ENCODE peak calls at places on chromosomes 5 and 9, in seven cellular contexts. One of them, this sample, is unnamed.

GRCh38 chr5:125321654-125322053 is 575.2 kb upstream of the ZNF608 start:
- DNase-seq in skeletal muscle cell: no peak
- DNase-seq in neural crest cell: no peak
- DNase-seq in effector memory CD4-positive, alpha-beta T cell: no peak
- DNase-seq in GM12865: no peak
- DNase-seq in HuH-7: no peak
- DNase-seq in T-helper 17 cell: no peak
- DNase-seq in this sample: no peak

GRCh38 chr9:121731090-121731489 is 79.7 kb downstream of the DAB2IP start:
- DNase-seq in GM12865: no peak
- DNase-seq in skeletal muscle cell: no peak
- DNase-seq in T-helper 17 cell: no peak
- DNase-seq in HuH-7: no peak
- DNase-seq in effector memory CD4-positive, alpha-beta T cell: no peak
- DNase-seq in neural crest cell: no peak
- DNase-seq in this sample: no peak

GRCh38 chr9:5582835-5583195 is 46.1 kb upstream of the RIC1 start:
- DNase-seq in neural crest cell: no peak
- DNase-seq in effector memory CD4-positive, alpha-beta T cell: no peak
- DNase-seq in HuH-7: no peak
- DNase-seq in skeletal muscle cell: peak; percentile 50
- DNase-seq in GM12865: peak; percentile 92
- DNase-seq in T-helper 17 cell: no peak
- DNase-seq in this sample: no peak

GRCh38 chr9:32672478-32672877 is 37.0 kb upstream of the TAF1L start:
- DNase-seq in skeletal muscle cell: peak; percentile 40
- DNase-seq in HuH-7: no peak
- DNase-seq in T-helper 17 cell: no peak
- DNase-seq in effector memory CD4-positive, alpha-beta T cell: no peak
- DNase-seq in GM12865: no peak
- DNase-seq in neural crest cell: no peak
- DNase-seq in this sample: no peak

GRCh38 chr5:35004200-35004599 is 43.5 kb downstream of the AGXT2 start:
- DNase-seq in GM12865: no peak
- DNase-seq in HuH-7: no peak
- DNase-seq in neural crest cell: no peak
- DNase-seq in skeletal muscle cell: no peak
- DNase-seq in effector memory CD4-positive, alpha-beta T cell: no peak
- DNase-seq in T-helper 17 cell: no peak
- DNase-seq in this sample: no peak

GRCh38 chr5:43889238-43889637 is 286.3 kb downstream of the NNT start:
- DNase-seq in GM12865: no peak
- DNase-seq in skeletal muscle cell: no peak
- DNase-seq in T-helper 17 cell: no peak
- DNase-seq in HuH-7: no peak
- DNase-seq in neural crest cell: no peak
- DNase-seq in effector memory CD4-positive, alpha-beta T cell: no peak
- DNase-seq in this sample: no peak

GRCh38 chr5:44952376-44952775 is 143.6 kb downstream of the MRPS30 start:
- DNase-seq in effector memory CD4-positive, alpha-beta T cell: no peak
- DNase-seq in neural crest cell: no peak
- DNase-seq in T-helper 17 cell: no peak
- DNase-seq in HuH-7: peak; percentile 12
- DNase-seq in GM12865: peak; percentile 49
- DNase-seq in skeletal muscle cell: no peak
- DNase-seq in this sample: no peak

GRCh38 chr5:169009171-169009570 is 291.8 kb downstream of the SLIT3 start:
- DNase-seq in T-helper 17 cell: no peak
- DNase-seq in neural crest cell: no peak
- DNase-seq in effector memory CD4-positive, alpha-beta T cell: no peak
- DNase-seq in GM12865: no peak
- DNase-seq in skeletal muscle cell: no peak
- DNase-seq in HuH-7: no peak
- DNase-seq in this sample: no peak

GRCh38 chr5:96410013-96410412 is 23.0 kb downstream of the PCSK1 start:
- DNase-seq in neural crest cell: no peak
- DNase-seq in effector memory CD4-positive, alpha-beta T cell: no peak
- DNase-seq in skeletal muscle cell: peak; percentile 46
- DNase-seq in GM12865: no peak
- DNase-seq in HuH-7: no peak
- DNase-seq in T-helper 17 cell: no peak
- DNase-seq in this sample: no peak

GRCh38 chr9:106456581-106456980 is 406.4 kb upstream of the ZNF462 start:
- DNase-seq in effector memory CD4-positive, alpha-beta T cell: no peak
- DNase-seq in T-helper 17 cell: no peak
- DNase-seq in skeletal muscle cell: no peak
- DNase-seq in neural crest cell: no peak
- DNase-seq in HuH-7: no peak
- DNase-seq in GM12865: no peak
- DNase-seq in this sample: no peak

GRCh38 chr5:34524123-34524522 is 132.0 kb upstream of the RAI14 start:
- DNase-seq in T-helper 17 cell: no peak
- DNase-seq in effector memory CD4-positive, alpha-beta T cell: no peak
- DNase-seq in GM12865: peak; percentile 18
- DNase-seq in HuH-7: no peak
- DNase-seq in neural crest cell: no peak
- DNase-seq in skeletal muscle cell: peak; percentile 69
- DNase-seq in this sample: no peak